ENCODE peak calls at places on chromosomes 6 and 20, in seven cellular contexts. One of them, this sample, is unnamed.
A peak's percentile ranks its signal among the peaks of the same experiment; 100 is the strongest.

GRCh38 chr20:32465092-32465900 is 107.2 kb downstream of the ASXL1 start:
- DNase-seq in H1: no peak
- DNase-seq in HepG2: peak; percentile 98
- DNase-seq in GM12878: no peak
- DNase-seq in K562: no peak
- DNase-seq in GM12891: no peak
- DNase-seq in SK-N-SH: no peak
- DNase-seq in this sample: no peak

GRCh38 chr20:32820698-32821378 is 1.1 kb downstream of the MAPRE1 start:
- DNase-seq in SK-N-SH: peak; percentile 34
- DNase-seq in K562: no peak
- DNase-seq in HepG2: no peak
- DNase-seq in GM12891: no peak
- DNase-seq in GM12878: no peak
- DNase-seq in H1: no peak
- DNase-seq in this sample: no peak

GRCh38 chr6:158476389-158476788 is 83.5 kb upstream of the TMEM181 start:
- DNase-seq in H1: no peak
- DNase-seq in HepG2: no peak
- DNase-seq in K562: no peak
- DNase-seq in GM12878: peak; percentile 45
- DNase-seq in SK-N-SH: no peak
- DNase-seq in GM12891: no peak
- DNase-seq in this sample: no peak

GRCh38 chr20:1905009-1905408 is 9.8 kb downstream of the SIRPA start:
- DNase-seq in HepG2: no peak
- DNase-seq in GM12891: no peak
- DNase-seq in GM12878: no peak
- DNase-seq in K562: no peak
- DNase-seq in SK-N-SH: no peak
- DNase-seq in H1: no peak
- DNase-seq in this sample: no peak

GRCh38 chr6:27679968-27680694 is 207.2 kb upstream of the ZNF184 start:
- DNase-seq in SK-N-SH: no peak
- DNase-seq in GM12891: no peak
- DNase-seq in HepG2: no peak
- DNase-seq in H1: no peak
- DNase-seq in GM12878: no peak
- DNase-seq in K562: no peak
- DNase-seq in this sample: no peak

GRCh38 chr6:98633886-98634285 is 200.5 kb upstream of the POU3F2 start:
- DNase-seq in SK-N-SH: no peak
- DNase-seq in H1: no peak
- DNase-seq in GM12891: no peak
- DNase-seq in GM12878: no peak
- DNase-seq in K562: no peak
- DNase-seq in HepG2: no peak
- DNase-seq in this sample: no peak

GRCh38 chr20:1920252-1920651 is 25.0 kb downstream of the SIRPA start:
- DNase-seq in SK-N-SH: no peak
- DNase-seq in K562: no peak
- DNase-seq in H1: no peak
- DNase-seq in GM12878: no peak
- DNase-seq in HepG2: peak; percentile 47
- DNase-seq in GM12891: no peak
- DNase-seq in this sample: no peak

GRCh38 chr6:139855741-139856206 is 481.3 kb upstream of the CITED2 start:
- DNase-seq in SK-N-SH: no peak
- DNase-seq in HepG2: no peak
- DNase-seq in GM12878: no peak
- DNase-seq in GM12891: no peak
- DNase-seq in K562: no peak
- DNase-seq in H1: no peak
- DNase-seq in this sample: no peak

GRCh38 chr6:41200901-41201783 is at the start of gene TREML2:
- DNase-seq in H1: peak; percentile 43
- DNase-seq in GM12878: no peak
- DNase-seq in SK-N-SH: no peak
- DNase-seq in K562: peak; percentile 67
- DNase-seq in HepG2: no peak
- DNase-seq in GM12891: no peak
- DNase-seq in this sample: no peak

GRCh38 chr6:56356431-56356830 is 109.1 kb upstream of the COL21A1 start:
- DNase-seq in GM12891: no peak
- DNase-seq in K562: no peak
- DNase-seq in HepG2: no peak
- DNase-seq in SK-N-SH: no peak
- DNase-seq in GM12878: no peak
- DNase-seq in H1: no peak
- DNase-seq in this sample: no peak

GRCh38 chr20:49824206-49824605 is 11.6 kb downstream of the SLC9A8 start:
- DNase-seq in HepG2: no peak
- DNase-seq in H1: no peak
- DNase-seq in K562: no peak
- DNase-seq in GM12878: no peak
- DNase-seq in SK-N-SH: no peak
- DNase-seq in GM12891: no peak
- DNase-seq in this sample: no peak

DNA sequence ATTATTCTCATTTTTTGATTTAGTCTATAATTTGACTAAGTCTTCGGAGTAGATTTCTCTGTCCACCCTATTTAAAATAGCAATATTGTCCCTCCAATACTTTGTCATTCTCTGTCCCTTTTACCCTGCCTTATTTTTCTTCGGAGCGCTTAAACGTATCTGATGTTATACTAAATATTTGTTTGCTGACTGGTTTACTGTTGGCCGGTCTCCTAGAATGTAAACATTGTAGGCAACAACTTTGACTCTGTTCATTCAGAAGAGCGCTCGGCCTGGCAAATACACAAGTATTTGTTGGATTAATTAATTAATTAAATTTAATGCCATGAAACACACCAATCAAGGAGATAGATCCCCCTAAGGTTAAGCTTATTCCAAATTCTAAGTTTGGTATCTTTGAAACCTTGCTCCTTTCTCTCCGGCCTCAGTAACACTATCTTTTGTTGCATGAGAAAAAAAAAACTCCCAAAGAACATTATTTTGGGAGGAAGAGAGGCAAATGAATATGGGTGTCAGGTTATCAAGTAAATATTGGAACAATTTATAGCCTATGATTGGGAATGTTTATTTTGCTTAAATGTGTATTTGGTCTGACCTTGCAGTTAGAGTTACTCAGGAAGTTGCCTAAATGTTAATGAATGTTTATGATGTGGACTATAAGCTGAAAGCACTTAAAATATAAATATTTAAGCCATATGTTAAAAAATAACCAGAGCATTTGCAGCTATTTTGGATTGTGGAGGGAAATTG is 231.1 kb downstream of the SOX4 start:
- DNase-seq in HepG2: no peak
- DNase-seq in GM12891: no peak
- DNase-seq in GM12878: no peak
- DNase-seq in K562: no peak
- DNase-seq in H1: no peak
- DNase-seq in SK-N-SH: no peak
- DNase-seq in this sample: no peak
- TF ChIP-seq POLR2AphosphoS5 in HepG2: no peak
- TF ChIP-seq POLR2AphosphoS5 in GM12891: no peak
- TF ChIP-seq POLR2AphosphoS5 in GM12878: no peak
- TF ChIP-seq POLR2AphosphoS5 in K562: no peak
- TF ChIP-seq POLR2AphosphoS5 in H1: no peak
- TF ChIP-seq POLR2AphosphoS5 in SK-N-SH: no peak
- TF ChIP-seq POLR2AphosphoS5 in this sample: no peak

DNA sequence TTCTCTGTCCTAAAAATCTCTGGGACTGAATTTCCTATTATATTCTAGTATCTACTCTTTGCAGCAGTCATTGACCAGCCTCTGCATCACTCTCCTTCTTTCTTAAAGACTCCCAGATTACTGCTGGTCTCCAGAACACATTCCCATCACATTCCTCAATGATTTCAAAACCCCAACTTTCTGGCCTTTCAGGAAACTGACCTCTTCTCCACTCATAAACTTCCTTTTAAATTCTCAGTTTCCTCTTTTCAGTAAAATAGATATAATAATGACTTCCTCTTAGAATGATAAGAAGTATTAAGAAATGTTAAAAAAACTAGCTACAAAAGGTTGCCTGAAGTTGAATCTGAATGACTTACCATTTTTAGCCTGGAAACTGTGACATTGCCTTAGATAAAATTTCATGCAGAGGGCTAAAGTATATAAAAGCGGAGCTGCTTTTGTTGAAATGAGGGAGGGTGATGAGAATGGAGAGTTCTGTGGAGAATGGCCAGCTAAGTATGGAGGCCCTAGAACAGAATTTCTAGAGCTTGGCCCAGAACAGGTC is 239.3 kb downstream of the OGFRL1 start:
- DNase-seq in K562: no peak
- DNase-seq in GM12878: no peak
- DNase-seq in GM12891: no peak
- DNase-seq in H1: no peak
- DNase-seq in HepG2: no peak
- DNase-seq in SK-N-SH: no peak
- DNase-seq in this sample: no peak
- TF ChIP-seq TAF1 in K562: no peak
- TF ChIP-seq TAF1 in GM12878: no peak
- TF ChIP-seq TAF1 in GM12891: no peak
- TF ChIP-seq TAF1 in H1: no peak
- TF ChIP-seq TAF1 in HepG2: no peak
- TF ChIP-seq TAF1 in SK-N-SH: no peak
- TF ChIP-seq TAF1 in this sample: no peak

DNA sequence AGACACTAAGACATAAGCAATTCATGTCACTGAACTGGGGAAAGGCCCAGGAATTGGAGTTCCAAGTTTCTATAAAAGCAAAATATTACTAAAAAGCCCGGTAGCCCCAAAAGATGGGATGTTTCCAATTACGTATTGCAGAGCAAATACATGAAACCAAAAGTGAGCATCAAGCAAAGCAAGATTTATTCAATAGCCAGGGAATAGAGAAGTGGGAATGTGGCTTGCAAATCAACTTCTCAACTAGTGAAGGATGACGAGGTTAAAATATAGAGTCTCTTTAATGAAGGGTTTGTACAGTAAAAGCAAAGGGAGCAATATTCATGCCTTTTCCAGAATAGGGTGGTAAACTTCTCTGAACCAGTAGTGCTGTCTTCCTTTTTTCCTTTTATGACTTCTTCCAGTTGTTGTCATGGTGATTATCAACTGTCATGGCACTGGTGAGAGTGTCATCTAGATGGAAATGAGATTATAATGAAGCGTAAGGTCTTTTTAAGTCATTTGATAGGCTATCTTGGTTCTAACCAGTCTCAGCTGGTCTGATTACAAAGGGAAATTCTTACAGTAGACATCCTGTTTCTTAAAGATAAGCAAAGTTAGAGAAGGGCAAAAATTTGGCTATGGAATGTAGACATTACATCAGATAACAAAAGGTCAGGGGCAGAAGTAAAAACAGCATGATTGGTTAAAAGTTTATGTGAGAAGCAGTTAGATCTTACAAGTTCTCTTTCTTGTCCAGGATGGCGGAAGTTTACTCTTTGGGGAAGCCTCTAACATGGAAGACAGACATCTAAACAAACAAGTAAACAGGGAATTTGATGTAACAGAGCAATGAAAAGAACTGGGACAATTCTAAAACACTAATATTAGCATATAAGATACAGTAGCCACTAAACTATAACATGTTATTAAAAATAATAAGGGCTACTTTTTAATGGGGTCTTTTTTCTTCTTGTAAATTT is 96.9 kb downstream of the TBX18 start:
- DNase-seq in HepG2: no peak
- DNase-seq in GM12878: no peak
- DNase-seq in GM12891: no peak
- DNase-seq in H1: no peak
- DNase-seq in SK-N-SH: no peak
- DNase-seq in K562: no peak
- DNase-seq in this sample: no peak
- TF ChIP-seq POLR2AphosphoS5 in HepG2: no peak
- TF ChIP-seq POLR2AphosphoS5 in GM12878: no peak
- TF ChIP-seq POLR2AphosphoS5 in GM12891: no peak
- TF ChIP-seq POLR2AphosphoS5 in H1: no peak
- TF ChIP-seq POLR2AphosphoS5 in SK-N-SH: no peak
- TF ChIP-seq POLR2AphosphoS5 in K562: no peak
- TF ChIP-seq POLR2AphosphoS5 in this sample: no peak

DNA sequence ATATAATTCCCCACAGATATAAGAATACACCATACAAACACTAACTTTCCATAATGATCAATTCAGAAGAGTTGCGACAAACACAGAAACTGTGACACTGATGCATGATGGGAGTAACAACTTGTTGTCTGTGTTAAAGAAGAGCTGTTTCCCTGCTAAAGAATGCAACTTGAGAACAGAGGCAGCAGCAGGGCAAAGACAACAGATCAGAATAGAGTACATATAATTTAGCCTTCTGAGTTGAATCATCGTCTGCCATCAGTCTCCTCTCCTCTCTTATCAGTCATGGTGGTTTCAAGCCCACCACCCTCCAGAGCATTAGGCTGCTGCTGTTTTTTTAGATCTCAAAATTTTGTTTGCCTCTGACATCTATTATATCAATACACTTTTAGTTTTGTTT is 280.4 kb downstream of the UBE3D start:
- DNase-seq in HepG2: no peak
- DNase-seq in GM12878: no peak
- DNase-seq in H1: no peak
- DNase-seq in GM12891: no peak
- DNase-seq in SK-N-SH: no peak
- DNase-seq in K562: no peak
- DNase-seq in this sample: no peak
- TF ChIP-seq TAF1 in HepG2: no peak
- TF ChIP-seq TAF1 in GM12878: no peak
- TF ChIP-seq TAF1 in H1: no peak
- TF ChIP-seq TAF1 in GM12891: no peak
- TF ChIP-seq TAF1 in SK-N-SH: no peak
- TF ChIP-seq TAF1 in K562: no peak
- TF ChIP-seq TAF1 in this sample: no peak

DNA sequence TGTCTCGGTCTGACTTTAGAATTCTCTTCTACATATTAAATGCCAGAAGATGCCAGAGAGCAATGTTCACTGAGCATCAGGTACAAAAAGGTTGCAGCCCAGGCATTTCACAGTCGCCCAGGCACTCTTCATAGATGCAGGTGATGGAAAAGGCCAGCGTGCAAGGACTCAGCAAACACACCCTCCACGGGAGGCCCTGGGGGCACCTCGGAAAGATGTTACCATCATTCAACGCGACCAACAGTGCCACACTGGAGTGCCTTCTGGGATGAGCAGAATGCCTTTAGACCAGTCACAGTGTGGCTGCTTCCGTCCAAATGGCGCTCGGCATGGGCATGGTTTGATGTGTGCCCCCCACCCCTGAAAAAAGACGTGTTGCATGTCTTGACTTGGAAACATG is 4.5 kb upstream of the RAMACL start:
- DNase-seq in GM12878: no peak
- DNase-seq in H1: no peak
- DNase-seq in K562: no peak
- DNase-seq in HepG2: no peak
- DNase-seq in SK-N-SH: no peak
- DNase-seq in GM12891: no peak
- DNase-seq in this sample: no peak
- TF ChIP-seq POLR2AphosphoS5 in GM12878: no peak
- TF ChIP-seq POLR2AphosphoS5 in H1: no peak
- TF ChIP-seq POLR2AphosphoS5 in K562: no peak
- TF ChIP-seq POLR2AphosphoS5 in HepG2: no peak
- TF ChIP-seq POLR2AphosphoS5 in SK-N-SH: no peak
- TF ChIP-seq POLR2AphosphoS5 in GM12891: no peak
- TF ChIP-seq POLR2AphosphoS5 in this sample: no peak

This sample was measured in GM12892.